ENCODE peak calls at places on chromosome 16, in four cellular contexts. N is EL; O is stimulated activated CD4-positive, alpha-beta T cell treated with anti-CD3 and anti-CD28 coated beads, Interleukin-1b, Interleukin-23, amount 100 ng/mL, for 1 hour; Y is HS-5. T is an unnamed sample.

GRCh38 chr16:66485361-66485760 is 58.3 kb downstream of the BEAN1 start:
- DNase-seq in N (no peak), O (no peak), Y (no peak), T (no peak)

GRCh38 chr16:87930456-87930855 is 5.9 kb downstream of the CA5A start:
- DNase-seq in N (no peak), O (no peak), Y (no peak), T (no peak)

GRCh38 chr16:55048745-55049144 is 118.1 kb downstream of the IRX5 start:
- DNase-seq in N (no peak), O (no peak), Y (no peak), T (no peak)

GRCh38 chr16:58644765-58645487 is 15.3 kb upstream of the CNOT1 start:
- DNase-seq in N (no peak), O (no peak), Y (no peak), T (no peak)

GRCh38 chr16:85718682-85719081 is 29.9 kb upstream of the GINS2 start:
- DNase-seq in N (peak; percentile 22), O (no peak), Y (no peak), T (no peak)

GRCh38 chr16:17340804-17341203 is 130.0 kb downstream of the XYLT1 start:
- DNase-seq in N (no peak), O (no peak), Y (no peak), T (no peak)

GRCh38 chr16:20814761-20815160 is 8.4 kb downstream of the REXO5 start:
- DNase-seq in N (no peak), O (no peak), Y (no peak), T (no peak)

GRCh38 chr16:50006954-50007353 is 18.1 kb upstream of the CNEP1R1 start:
- DNase-seq in N (no peak), O (no peak), Y (no peak), T (no peak)

GRCh38 chr16:4539716-4540284 is 1.2 kb upstream of the CDIP1 start:
- DNase-seq in N (no peak), O (no peak), Y (no peak), T (no peak)

GRCh38 chr16:2874584-2875362 is 8.2 kb upstream of the FLYWCH2 start:
- DNase-seq in N (peak; percentile 70), O (peak; percentile 42), Y (peak; percentile 14), T (peak; percentile 85)

GRCh38 chr16:530111-530817 is 2.8 kb downstream of the CAPN15 start:
- DNase-seq in N (no peak), O (no peak), Y (no peak), T (no peak)

GRCh38 chr16:19926449-19927390 is 42.1 kb upstream of the GPRC5B start:
- DNase-seq in N (peak; percentile 73), O (no peak), Y (no peak), T (no peak)

GRCh38 chr16:58086381-58087208 is 42.6 kb downstream of the CFAP20 start:
- DNase-seq in N (no peak), O (no peak), Y (no peak), T (no peak)

GRCh38 chr16:84703671-84704070 is 3.9 kb downstream of the USP10 start:
- DNase-seq in N (no peak), O (no peak), Y (no peak), T (no peak)

GRCh38 chr16:2027024-2028010 is 615 bp downstream of the NHERF2 start:
- DNase-seq in N (peak; percentile 56), O (no peak), Y (no peak), T (peak; percentile 37)

GRCh38 chr16:30068750-30069574 is 3.4 kb downstream of the ALDOA start:
- DNase-seq in N (no peak), O (no peak), Y (no peak), T (no peak)

GRCh38 chr16:12535535-12536411 is 267.9 kb downstream of the CPPED1 start:
- DNase-seq in N (no peak), O (no peak), Y (no peak), T (no peak)

GRCh38 chr16:21264226-21265036 is 13.7 kb downstream of the CRYM start:
- DNase-seq in N (no peak), O (no peak), Y (no peak), T (peak; percentile 40)

GRCh38 chr16:3215601-3216262 is 19.2 kb downstream of the ZNF200 start:
- DNase-seq in N (no peak), O (no peak), Y (no peak), T (no peak)

GRCh38 chr16:51365715-51366114 is 214.6 kb upstream of the SALL1 start:
- DNase-seq in N (no peak), O (no peak), Y (no peak), T (no peak)

GRCh38 chr16:80147021-80147680 is 393.6 kb upstream of the DYNLRB2 start:
- DNase-seq in N (peak; percentile 72), O (no peak), Y (no peak), T (no peak)

GRCh38 chr16:10521681-10522274 is 58.6 kb downstream of the EMP2 start:
- DNase-seq in N (peak; percentile 67), O (peak; percentile 19), Y (no peak), T (peak; percentile 51)

GRCh38 chr16:57840833-57841232 is 38.5 kb upstream of the KIFC3 start:
- DNase-seq in N (no peak), O (no peak), Y (no peak), T (no peak)

GRCh38 chr16:56994311-56994710 is 5.0 kb downstream of the NLRC5 start:
- DNase-seq in N (no peak), O (no peak), Y (no peak), T (no peak)

GRCh38 chr16:50153648-50154368 is 702 bp downstream of the TENT4B start:
- DNase-seq in N (peak; percentile 40), O (no peak), Y (no peak), T (peak; percentile 46)

GRCh38 chr16:84514874-84515835 is 10.7 kb upstream of the MEAK7 start:
- DNase-seq in N (no peak), O (peak; percentile 33), Y (no peak), T (peak; percentile 41)

GRCh38 chr16:31879937-31880321 is 6.3 kb downstream of the ZNF267 start:
- DNase-seq in N (no peak), O (no peak), Y (no peak), T (no peak)

GRCh38 chr16:52398021-52398420 is 148.9 kb downstream of the TOX3 start:
- DNase-seq in N (no peak), O (no peak), Y (no peak), T (no peak)

GRCh38 chr16:1022466-1022865 is 40.9 kb downstream of the SOX8 start:
- DNase-seq in N (no peak), O (no peak), Y (no peak), T (no peak)

GRCh38 chr16:70576431-70577255 is 53.0 kb downstream of the SF3B3 start:
- DNase-seq in N (peak; percentile 93), O (no peak), Y (peak; percentile 76), T (no peak)

GRCh38 chr16:1432388-1433262 is 1.7 kb downstream of the PERCC1 start:
- DNase-seq in N (no peak), O (no peak), Y (no peak), T (no peak)

GRCh38 chr16:75224281-75224680 is 5.5 kb downstream of the CTRB1 start:
- DNase-seq in N (no peak), O (no peak), Y (no peak), T (no peak)

GRCh38 chr16:7436306-7436705 is 103.7 kb downstream of the RBFOX1 start:
- DNase-seq in N (no peak), O (no peak), Y (no peak), T (no peak)

GRCh38 chr16:10729649-10730048 is 14.0 kb upstream of the NUBP1 start:
- DNase-seq in N (peak; percentile 26), O (no peak), Y (no peak), T (no peak)

GRCh38 chr16:53743149-53743566 is 39.2 kb downstream of the FTO start:
- DNase-seq in N (peak; percentile 28), O (no peak), Y (no peak), T (no peak)

GRCh38 chr16:55955845-55956244 is 80.7 kb upstream of the CES5A start:
- DNase-seq in N (no peak), O (no peak), Y (no peak), T (peak; percentile 84)

GRCh38 chr16:83095926-83096692 is 469.3 kb downstream of the CDH13 start:
- DNase-seq in N (peak; percentile 65), O (no peak), Y (peak; percentile 8), T (no peak)

GRCh38 chr16:51321251-51321650 is 170.2 kb upstream of the SALL1 start:
- DNase-seq in N (no peak), O (no peak), Y (no peak), T (no peak)

GRCh38 chr16:66203476-66203875 is 163.0 kb upstream of the CDH5 start:
- DNase-seq in N (no peak), O (no peak), Y (no peak), T (no peak)

GRCh38 chr16:67150058-67150832 is 553 bp downstream of the B3GNT9 start:
- DNase-seq in N (peak; percentile 62), O (no peak), Y (no peak), T (peak; percentile 75)